ENCODE peak calls at places on chromosomes 13 and 19, in five cellular contexts. T is SJCRH30; D is activated CD4-positive, alpha-beta T cell treated with anti-CD3 and anti-CD28 coated beads, Interleukin-2, amount 10 ng/mL, durations not matched to agents 7 days and 5 days; Y is CD8-positive, alpha-beta memory T cell; N is NCI-H1417. F is an unnamed sample.

GRCh38 chr13:72662548-72662947 is 64.9 kb downstream of the MZT1 start:
- DNase-seq in T (no peak), Y (no peak), N (no peak), D (no peak), F (no peak)

GRCh38 chr13:109131698-109132257 is 502.4 kb downstream of the MYO16 start:
- DNase-seq in D (no peak), T (no peak), N (no peak), Y (no peak), F (no peak)

GRCh38 chr13:103568314-103568713 is 502.1 kb upstream of the SLC10A2 start:
- DNase-seq in Y (no peak), T (no peak), D (no peak), N (no peak), F (no peak)

GRCh38 chr19:49549045-49549444 is 21.2 kb downstream of the RCN3 start:
- DNase-seq in D (no peak), T (no peak), N (no peak), Y (no peak), F (no peak)

GRCh38 chr19:18915639-18916038 is 3.5 kb downstream of the COPE start:
- DNase-seq in Y (no peak), N (peak; percentile 56), T (peak; percentile 56), D (peak; percentile 51), F (no peak)

GRCh38 chr19:34084396-34085145 is 87.7 kb upstream of the LSM14A start:
- DNase-seq in D (no peak), Y (no peak), T (no peak), N (no peak), F (no peak)

GRCh38 chr19:17929056-17929455 is 3.8 kb upstream of the CCDC124 start:
- DNase-seq in D (no peak), N (no peak), T (no peak), Y (no peak), F (no peak)

GRCh38 chr13:94157705-94158218 is 321.7 kb downstream of the DCT start:
- DNase-seq in Y (no peak), T (no peak), N (no peak), D (no peak), F (no peak)

GRCh38 chr13:29674532-29674931 is 79.0 kb upstream of the SLC7A1 start:
- DNase-seq in T (no peak), D (no peak), Y (no peak), N (no peak), F (no peak)

GRCh38 chr19:3538965-3539742 is at the start of gene TEKTIP1:
- DNase-seq in Y (no peak), N (peak; percentile 31), D (no peak), T (peak; percentile 63), F (no peak)

GRCh38 chr13:45838171-45838745 is 13.3 kb downstream of the SIAH3 start:
- DNase-seq in N (no peak), T (no peak), D (no peak), Y (no peak), F (no peak)

GRCh38 chr19:14383898-14384669 is 2.8 kb downstream of the ADGRE5 start:
- DNase-seq in Y (no peak), N (no peak), D (peak; percentile 57), T (no peak), F (no peak)

GRCh38 chr19:34256835-34257558 is 2.6 kb downstream of the GARRE1 start:
- DNase-seq in Y (no peak), T (no peak), D (no peak), N (no peak), F (no peak)

GRCh38 chr13:110382229-110382628 is 75.1 kb downstream of the COL4A2 start:
- DNase-seq in D (no peak), N (no peak), Y (no peak), T (no peak), F (no peak)

GRCh38 chr13:52070929-52071523 is 46.5 kb downstream of the UTP14C start:
- DNase-seq in Y (no peak), N (peak; percentile 47), D (peak; percentile 34), T (peak; percentile 50), F (no peak)

GRCh38 chr19:45638930-45639729 is at the start of gene EML2:
- DNase-seq in T (peak; percentile 64), Y (peak; percentile 49), N (peak; percentile 21), D (peak; percentile 61), F (no peak)

GRCh38 chr19:18894254-18895037 is 1.5 kb downstream of the CERS1 start:
- DNase-seq in Y (no peak), N (peak; percentile 89), T (peak; percentile 90), D (no peak), F (peak; percentile 71)

GRCh38 chr13:110216403-110217041 is 90.4 kb downstream of the COL4A1 start:
- DNase-seq in Y (no peak), N (no peak), D (no peak), T (no peak), F (no peak)

GRCh38 chr13:41905600-41906254 is 55.2 kb downstream of the VWA8 start:
- DNase-seq in D (no peak), N (peak; percentile 17), Y (peak; percentile 23), T (no peak), F (no peak)

GRCh38 chr19:17739121-17739875 is 12.0 kb upstream of the FCHO1 start:
- DNase-seq in D (no peak), Y (no peak), N (peak; percentile 12), T (peak; percentile 98), F (no peak)

GRCh38 chr13:39913339-39913738 is 257.9 kb downstream of the COG6 start:
- DNase-seq in T (no peak), N (no peak), Y (no peak), D (no peak), F (no peak)

GRCh38 chr19:47305309-47305751 is 4.3 kb upstream of the C5AR1 start:
- DNase-seq in D (peak; percentile 49), T (peak; percentile 61), N (peak; percentile 58), Y (peak; percentile 50), F (peak; percentile 14)

GRCh38 chr13:39133781-39134180 is 95.5 kb downstream of the NHLRC3 start:
- DNase-seq in N (no peak), T (no peak), D (no peak), Y (no peak), F (no peak)

GRCh38 chr13:99566125-99567083 is 65.1 kb downstream of the TM9SF2 start:
- DNase-seq in T (no peak), Y (no peak), N (no peak), D (no peak), F (no peak)

GRCh38 chr13:95704510-95704909 is 27.6 kb downstream of the DNAJC3 start:
- DNase-seq in Y (no peak), T (no peak), D (no peak), N (no peak), F (no peak)

GRCh38 chr13:44220948-44221347 is 152.7 kb upstream of the SERP2 start:
- DNase-seq in N (no peak), Y (no peak), T (no peak), D (no peak), F (no peak)

F was measured in NCI-H2227 treated with DMSO at 0.1 percent for 48 hours.